ENCODE peak calls at places on chromosomes 7 and 10, in nine cellular contexts. V is Panc1; P is upper lobe of right lung; X is H4; G is glomerular endothelial cell; D is T-helper 9 cell; B is HCEC 1CT; T is activated effector memory CD4-positive, alpha-beta T cell treated with anti-CD3 and anti-CD28 coated beads, Interleukin-2, amount 50 U/mL, for 16 hours; W is caudate nucleus. U is an unnamed sample.

GRCh38 chr10:103828107-103828506 is 27.3 kb downstream of the SH3PXD2A start:
- DNase-seq in V (no peak), P (no peak), X (no peak), D (no peak), W (no peak), G (no peak), B (no peak), T (no peak), U (no peak)

GRCh38 chr7:26487780-26488535 is 196.3 kb downstream of the SNX10 start:
- DNase-seq in W (no peak), D (no peak), V (no peak), G (no peak), P (no peak), B (no peak), T (no peak), X (no peak), U (no peak)

GRCh38 chr7:92872701-92873100 is 36.3 kb upstream of the CDK6 start:
- DNase-seq in P (no peak), T (no peak), V (no peak), X (peak; percentile 52), W (no peak), D (no peak), B (no peak), G (no peak), U (no peak)

GRCh38 chr10:89144836-89145235 is 62.3 kb downstream of the CH25H start:
- DNase-seq in W (no peak), T (no peak), B (no peak), V (no peak), G (peak; percentile 10), X (no peak), D (no peak), P (no peak), U (peak; percentile 81)

GRCh38 chr7:107194051-107194450 is 25.2 kb downstream of the HBP1 start:
- DNase-seq in X (no peak), W (no peak), G (no peak), D (no peak), T (no peak), V (no peak), P (no peak), B (no peak), U (no peak)

GRCh38 chr7:117872565-117873055 is 631 bp downstream of the CTTNBP2 start:
- DNase-seq in X (no peak), B (no peak), G (no peak), P (no peak), V (no peak), D (no peak), W (peak; percentile 80), T (no peak), U (no peak)

GRCh38 chr7:44490351-44491200 is at the start of gene NUDCD3:
- DNase-seq in T (peak; percentile 93), B (peak; percentile 76), G (no peak), W (peak; percentile 89), P (peak; percentile 93), V (peak; percentile 74), X (peak; percentile 92), D (peak; percentile 71), U (peak; percentile 80)

GRCh38 chr7:157682064-157682945 is 345.5 kb downstream of the DNAJB6 start:
- DNase-seq in W (no peak), V (no peak), X (no peak), B (no peak), P (peak; percentile 43), G (no peak), D (no peak), T (peak; percentile 45), U (no peak)

GRCh38 chr7:148738737-148739535 is 40.2 kb downstream of the CUL1 start:
- DNase-seq in W (no peak), P (no peak), V (no peak), T (no peak), B (peak; percentile 15), D (no peak), X (no peak), G (no peak), U (no peak)

GRCh38 chr7:1709900-1710299 is 39.8 kb downstream of the ELFN1 start:
- DNase-seq in X (no peak), D (no peak), W (no peak), B (no peak), G (no peak), V (no peak), T (no peak), P (no peak), U (no peak)

GRCh38 chr7:129780257-129781127 is 169.0 kb downstream of the NRF1 start:
- DNase-seq in P (peak; percentile 96), W (no peak), G (no peak), T (peak; percentile 90), X (peak; percentile 76), B (no peak), V (peak; percentile 38), D (peak; percentile 65), U (no peak)

GRCh38 chr10:118835682-118836326 is 81.0 kb upstream of the CACUL1 start:
- DNase-seq in D (no peak), V (no peak), W (no peak), P (no peak), T (no peak), G (no peak), X (peak; percentile 64), B (peak; percentile 26), U (no peak)

GRCh38 chr7:81693080-81693479 is 76.8 kb downstream of the HGF start:
- DNase-seq in V (no peak), T (no peak), G (no peak), P (no peak), W (no peak), B (no peak), X (no peak), D (no peak), U (no peak)

GRCh38 chr7:90297118-90297517 is 24.0 kb downstream of the FAM237B start:
- DNase-seq in X (no peak), W (no peak), B (no peak), V (no peak), P (no peak), D (no peak), T (no peak), G (no peak), U (no peak)

GRCh38 chr7:96949766-96950165 is 55.6 kb upstream of the DLX6 start:
- DNase-seq in T (no peak), D (no peak), V (no peak), W (no peak), P (no peak), B (no peak), X (peak; percentile 97), G (no peak), U (no peak)

GRCh38 chr10:77182803-77183202 is 454.8 kb downstream of the KCNMA1 start:
- DNase-seq in T (no peak), G (no peak), W (no peak), B (no peak), D (no peak), V (no peak), X (no peak), P (no peak), U (no peak)

GRCh38 chr10:47456794-47457527 is 27.0 kb downstream of the ANXA8 start:
- DNase-seq in P (peak; percentile 51), G (no peak), X (no peak), D (no peak), T (no peak), V (no peak), B (no peak), W (no peak), U (no peak)

GRCh38 chr7:5393748-5394147 is 29.9 kb downstream of the TNRC18 start:
- DNase-seq in D (no peak), W (no peak), X (no peak), G (no peak), B (no peak), P (no peak), T (no peak), V (no peak), U (no peak)

GRCh38 chr10:126576336-126576735 is 94.2 kb downstream of the C10orf90 start:
- DNase-seq in P (no peak), G (no peak), V (no peak), T (no peak), D (no peak), B (peak; percentile 23), X (peak; percentile 85), W (no peak), U (no peak)

GRCh38 chr7:1103009-1103788 is 15.3 kb downstream of the GPER1 start:
- DNase-seq in T (no peak), X (no peak), P (no peak), V (no peak), B (no peak), D (no peak), G (no peak), W (no peak), U (no peak)

GRCh38 chr7:121931149-121931922 is 58.4 kb downstream of the PTPRZ1 start:
- DNase-seq in G (no peak), B (no peak), T (no peak), V (no peak), D (no peak), P (no peak), W (no peak), X (no peak), U (no peak)

GRCh38 chr7:155867280-155867679 is 55.0 kb upstream of the SHH start:
- DNase-seq in X (no peak), W (no peak), V (no peak), T (no peak), D (no peak), G (no peak), P (no peak), B (no peak), U (no peak)

GRCh38 chr7:140022582-140023211 is 40.1 kb downstream of the PARP12 start:
- DNase-seq in W (no peak), X (no peak), B (no peak), T (no peak), D (no peak), V (no peak), G (no peak), P (no peak), U (peak; percentile 33)

GRCh38 chr10:106111241-106111640 is 1053.3 kb downstream of the SORCS1 start:
- DNase-seq in B (no peak), G (no peak), D (no peak), W (no peak), V (no peak), X (no peak), T (no peak), P (no peak), U (no peak)